ENCODE peak calls at places on chromosomes 6 and 20, in four cellular contexts. One of them, this sample, is unnamed.

GRCh38 chr6:52352239-52353008 is 9.5 kb upstream of the PAQR8 start:
- DNase-seq in astrocyte of the spinal cord: peak
- DNase-seq in GM12865: peak
- DNase-seq in dorsolateral prefrontal cortex: no peak
- DNase-seq in this sample: peak

GRCh38 chr6:40542175-40542764 is 44.9 kb downstream of the LRFN2 start:
- DNase-seq in astrocyte of the spinal cord: no peak
- DNase-seq in GM12865: no peak
- DNase-seq in dorsolateral prefrontal cortex: no peak
- DNase-seq in this sample: no peak

GRCh38 chr6:82006027-82006738 is 241.4 kb downstream of the IBTK start:
- DNase-seq in astrocyte of the spinal cord: peak
- DNase-seq in GM12865: peak
- DNase-seq in dorsolateral prefrontal cortex: no peak
- DNase-seq in this sample: peak

GRCh38 chr6:126788961-126789365 is 329.5 kb upstream of the RSPO3 start:
- DNase-seq in GM12865: no peak
- DNase-seq in dorsolateral prefrontal cortex: no peak
- DNase-seq in astrocyte of the spinal cord: no peak
- DNase-seq in this sample: no peak

GRCh38 chr6:15881150-15881549 is 218.3 kb upstream of the DTNBP1 start:
- DNase-seq in GM12865: no peak
- DNase-seq in astrocyte of the spinal cord: no peak
- DNase-seq in dorsolateral prefrontal cortex: no peak
- DNase-seq in this sample: no peak

GRCh38 chr6:137696765-137697164 is 170.3 kb upstream of the TNFAIP3 start:
- DNase-seq in astrocyte of the spinal cord: no peak
- DNase-seq in GM12865: no peak
- DNase-seq in dorsolateral prefrontal cortex: no peak
- DNase-seq in this sample: peak

GRCh38 chr20:56171087-56172012 is 77.2 kb upstream of the MC3R start:
- DNase-seq in GM12865: no peak
- DNase-seq in dorsolateral prefrontal cortex: peak
- DNase-seq in astrocyte of the spinal cord: no peak
- DNase-seq in this sample: peak

GRCh38 chr6:85451586-85452306 is 1.9 kb downstream of the NT5E start:
- DNase-seq in dorsolateral prefrontal cortex: no peak
- DNase-seq in GM12865: no peak
- DNase-seq in astrocyte of the spinal cord: no peak
- DNase-seq in this sample: no peak

GRCh38 chr20:37839432-37839827 is 63.5 kb upstream of the VSTM2L start:
- DNase-seq in dorsolateral prefrontal cortex: no peak
- DNase-seq in GM12865: no peak
- DNase-seq in astrocyte of the spinal cord: no peak
- DNase-seq in this sample: no peak

GRCh38 chr6:132054525-132054924 is 103.4 kb upstream of the CCN2 start:
- DNase-seq in dorsolateral prefrontal cortex: no peak
- DNase-seq in astrocyte of the spinal cord: peak
- DNase-seq in GM12865: no peak
- DNase-seq in this sample: no peak

GRCh38 chr20:5056801-5057599 is 55.7 kb upstream of the SLC23A2 start:
- DNase-seq in astrocyte of the spinal cord: peak
- DNase-seq in GM12865: peak
- DNase-seq in dorsolateral prefrontal cortex: peak
- DNase-seq in this sample: no peak

GRCh38 chr20:3248993-3249347 is 10.0 kb upstream of the SLC4A11 start:
- DNase-seq in astrocyte of the spinal cord: no peak
- DNase-seq in dorsolateral prefrontal cortex: no peak
- DNase-seq in GM12865: no peak
- DNase-seq in this sample: no peak

GRCh38 chr20:45704969-45705637 is at the start of gene WFDC10B:
- DNase-seq in GM12865: no peak
- DNase-seq in astrocyte of the spinal cord: no peak
- DNase-seq in dorsolateral prefrontal cortex: no peak
- DNase-seq in this sample: no peak

GRCh38 chr6:132005177-132005576 is 54.0 kb upstream of the CCN2 start:
- DNase-seq in astrocyte of the spinal cord: no peak
- DNase-seq in dorsolateral prefrontal cortex: no peak
- DNase-seq in GM12865: no peak
- DNase-seq in this sample: no peak

GRCh38 chr20:50704514-50704913 is 13.2 kb upstream of the RIPOR3 start:
- DNase-seq in dorsolateral prefrontal cortex: no peak
- DNase-seq in GM12865: no peak
- DNase-seq in astrocyte of the spinal cord: no peak
- DNase-seq in this sample: no peak

GRCh38 chr20:25579081-25579770 is 6.1 kb downstream of the NINL start:
- DNase-seq in astrocyte of the spinal cord: peak
- DNase-seq in dorsolateral prefrontal cortex: no peak
- DNase-seq in GM12865: no peak
- DNase-seq in this sample: no peak

GRCh38 chr6:111522393-111523020 is 39.5 kb upstream of the REV3L start:
- DNase-seq in dorsolateral prefrontal cortex: no peak
- DNase-seq in astrocyte of the spinal cord: no peak
- DNase-seq in GM12865: peak
- DNase-seq in this sample: no peak

GRCh38 chr20:59643616-59644061 is 39.3 kb downstream of the PHACTR3 start:
- DNase-seq in GM12865: no peak
- DNase-seq in astrocyte of the spinal cord: no peak
- DNase-seq in dorsolateral prefrontal cortex: peak
- DNase-seq in this sample: no peak

GRCh38 chr20:52103469-52103910 is 88.1 kb downstream of the ZFP64 start:
- DNase-seq in GM12865: no peak
- DNase-seq in astrocyte of the spinal cord: peak
- DNase-seq in dorsolateral prefrontal cortex: no peak
- DNase-seq in this sample: no peak

GRCh38 chr20:34046330-34046729 is 52.6 kb downstream of the RALY start:
- DNase-seq in dorsolateral prefrontal cortex: no peak
- DNase-seq in GM12865: no peak
- DNase-seq in astrocyte of the spinal cord: no peak
- DNase-seq in this sample: peak

GRCh38 chr6:144151010-144151727 is 852 bp downstream of the STX11 start:
- DNase-seq in astrocyte of the spinal cord: peak
- DNase-seq in GM12865: peak
- DNase-seq in dorsolateral prefrontal cortex: no peak
- DNase-seq in this sample: peak

GRCh38 chr20:58231678-58232077 is 3.2 kb upstream of the ANKRD60 start:
- DNase-seq in GM12865: peak
- DNase-seq in astrocyte of the spinal cord: no peak
- DNase-seq in dorsolateral prefrontal cortex: no peak
- DNase-seq in this sample: no peak

This sample was measured in hepatocyte.